ENCODE peak calls at places on chromosomes 6 and 20, in nine cellular contexts. One of them, this sample, is unnamed.

GRCh38 chr6:170040906-170041305 is 250.0 kb downstream of the DLL1 start:
- DNase-seq in right atrium auricular region: no peak
- DNase-seq in H9: no peak
- DNase-seq in aorta: no peak
- DNase-seq in GM12892: no peak
- DNase-seq in stimulated activated CD4-positive, alpha-beta T cell treated with anti-CD3 and anti-CD28 coated beads, Interleukin-1b, Interleukin-23, amount 100 ng/mL, for 24 hours: no peak
- DNase-seq in MCF 10A: no peak
- DNase-seq in NCI-H1092 treated with DMSO at 0.1 percent for 48 hours: no peak
- DNase-seq in stimulated activated CD8-positive, alpha-beta memory T cell treated with anti-CD3 and anti-CD28 coated beads, Interleukin-15, amount 100 ng/mL, for 1 hour: no peak
- DNase-seq in this sample: no peak

GRCh38 chr6:29926795-29927427 is 15.4 kb upstream of the HLA-A start:
- DNase-seq in H9: peak; percentile 76
- DNase-seq in stimulated activated CD4-positive, alpha-beta T cell treated with anti-CD3 and anti-CD28 coated beads, Interleukin-1b, Interleukin-23, amount 100 ng/mL, for 24 hours: peak; percentile 70
- DNase-seq in stimulated activated CD8-positive, alpha-beta memory T cell treated with anti-CD3 and anti-CD28 coated beads, Interleukin-15, amount 100 ng/mL, for 1 hour: peak; percentile 70
- DNase-seq in NCI-H1092 treated with DMSO at 0.1 percent for 48 hours: no peak
- DNase-seq in GM12892: peak; percentile 77
- DNase-seq in MCF 10A: no peak
- DNase-seq in aorta: peak; percentile 89
- DNase-seq in right atrium auricular region: peak; percentile 68
- DNase-seq in this sample: peak; percentile 72

GRCh38 chr20:22449115-22449973 is 135.0 kb downstream of the FOXA2 start:
- DNase-seq in MCF 10A: no peak
- DNase-seq in aorta: no peak
- DNase-seq in NCI-H1092 treated with DMSO at 0.1 percent for 48 hours: peak; percentile 96
- DNase-seq in H9: no peak
- DNase-seq in right atrium auricular region: no peak
- DNase-seq in GM12892: no peak
- DNase-seq in stimulated activated CD8-positive, alpha-beta memory T cell treated with anti-CD3 and anti-CD28 coated beads, Interleukin-15, amount 100 ng/mL, for 1 hour: no peak
- DNase-seq in stimulated activated CD4-positive, alpha-beta T cell treated with anti-CD3 and anti-CD28 coated beads, Interleukin-1b, Interleukin-23, amount 100 ng/mL, for 24 hours: no peak
- DNase-seq in this sample: no peak

GRCh38 chr20:14553774-14554524 is 216.5 kb upstream of the FLRT3 start:
- DNase-seq in MCF 10A: no peak
- DNase-seq in GM12892: no peak
- DNase-seq in stimulated activated CD8-positive, alpha-beta memory T cell treated with anti-CD3 and anti-CD28 coated beads, Interleukin-15, amount 100 ng/mL, for 1 hour: no peak
- DNase-seq in H9: no peak
- DNase-seq in NCI-H1092 treated with DMSO at 0.1 percent for 48 hours: no peak
- DNase-seq in stimulated activated CD4-positive, alpha-beta T cell treated with anti-CD3 and anti-CD28 coated beads, Interleukin-1b, Interleukin-23, amount 100 ng/mL, for 24 hours: no peak
- DNase-seq in right atrium auricular region: no peak
- DNase-seq in aorta: no peak
- DNase-seq in this sample: no peak

GRCh38 chr6:52558266-52559000 is 18.4 kb downstream of the TRAM2 start:
- DNase-seq in stimulated activated CD4-positive, alpha-beta T cell treated with anti-CD3 and anti-CD28 coated beads, Interleukin-1b, Interleukin-23, amount 100 ng/mL, for 24 hours: no peak
- DNase-seq in aorta: no peak
- DNase-seq in GM12892: no peak
- DNase-seq in stimulated activated CD8-positive, alpha-beta memory T cell treated with anti-CD3 and anti-CD28 coated beads, Interleukin-15, amount 100 ng/mL, for 1 hour: no peak
- DNase-seq in H9: no peak
- DNase-seq in right atrium auricular region: no peak
- DNase-seq in MCF 10A: no peak
- DNase-seq in NCI-H1092 treated with DMSO at 0.1 percent for 48 hours: no peak
- DNase-seq in this sample: no peak

GRCh38 chr6:29851190-29851589 is 23.6 kb downstream of the HLA-G start:
- DNase-seq in NCI-H1092 treated with DMSO at 0.1 percent for 48 hours: no peak
- DNase-seq in GM12892: no peak
- DNase-seq in MCF 10A: no peak
- DNase-seq in stimulated activated CD4-positive, alpha-beta T cell treated with anti-CD3 and anti-CD28 coated beads, Interleukin-1b, Interleukin-23, amount 100 ng/mL, for 24 hours: no peak
- DNase-seq in aorta: no peak
- DNase-seq in right atrium auricular region: no peak
- DNase-seq in stimulated activated CD8-positive, alpha-beta memory T cell treated with anti-CD3 and anti-CD28 coated beads, Interleukin-15, amount 100 ng/mL, for 1 hour: no peak
- DNase-seq in H9: no peak
- DNase-seq in this sample: no peak

GRCh38 chr20:61926796-61927192 is 138.9 kb downstream of the TAF4 start:
- DNase-seq in right atrium auricular region: no peak
- DNase-seq in NCI-H1092 treated with DMSO at 0.1 percent for 48 hours: no peak
- DNase-seq in stimulated activated CD8-positive, alpha-beta memory T cell treated with anti-CD3 and anti-CD28 coated beads, Interleukin-15, amount 100 ng/mL, for 1 hour: no peak
- DNase-seq in GM12892: no peak
- DNase-seq in H9: no peak
- DNase-seq in stimulated activated CD4-positive, alpha-beta T cell treated with anti-CD3 and anti-CD28 coated beads, Interleukin-1b, Interleukin-23, amount 100 ng/mL, for 24 hours: no peak
- DNase-seq in aorta: no peak
- DNase-seq in MCF 10A: no peak
- DNase-seq in this sample: no peak

GRCh38 chr6:121436966-121437756 is 1.7 kb downstream of the GJA1 start:
- DNase-seq in GM12892: no peak
- DNase-seq in right atrium auricular region: no peak
- DNase-seq in stimulated activated CD8-positive, alpha-beta memory T cell treated with anti-CD3 and anti-CD28 coated beads, Interleukin-15, amount 100 ng/mL, for 1 hour: no peak
- DNase-seq in stimulated activated CD4-positive, alpha-beta T cell treated with anti-CD3 and anti-CD28 coated beads, Interleukin-1b, Interleukin-23, amount 100 ng/mL, for 24 hours: no peak
- DNase-seq in NCI-H1092 treated with DMSO at 0.1 percent for 48 hours: no peak
- DNase-seq in aorta: peak; percentile 65
- DNase-seq in MCF 10A: no peak
- DNase-seq in H9: no peak
- DNase-seq in this sample: no peak

GRCh38 chr6:46606318-46606717 is 46.3 kb downstream of the CYP39A1 start:
- DNase-seq in GM12892: no peak
- DNase-seq in aorta: no peak
- DNase-seq in H9: no peak
- DNase-seq in stimulated activated CD8-positive, alpha-beta memory T cell treated with anti-CD3 and anti-CD28 coated beads, Interleukin-15, amount 100 ng/mL, for 1 hour: no peak
- DNase-seq in NCI-H1092 treated with DMSO at 0.1 percent for 48 hours: no peak
- DNase-seq in stimulated activated CD4-positive, alpha-beta T cell treated with anti-CD3 and anti-CD28 coated beads, Interleukin-1b, Interleukin-23, amount 100 ng/mL, for 24 hours: no peak
- DNase-seq in MCF 10A: peak; percentile 1
- DNase-seq in right atrium auricular region: no peak
- DNase-seq in this sample: no peak

GRCh38 chr6:135006386-135006914 is 48.2 kb downstream of the HBS1L start:
- DNase-seq in NCI-H1092 treated with DMSO at 0.1 percent for 48 hours: no peak
- DNase-seq in stimulated activated CD4-positive, alpha-beta T cell treated with anti-CD3 and anti-CD28 coated beads, Interleukin-1b, Interleukin-23, amount 100 ng/mL, for 24 hours: no peak
- DNase-seq in H9: no peak
- DNase-seq in aorta: no peak
- DNase-seq in MCF 10A: no peak
- DNase-seq in GM12892: no peak
- DNase-seq in right atrium auricular region: no peak
- DNase-seq in stimulated activated CD8-positive, alpha-beta memory T cell treated with anti-CD3 and anti-CD28 coated beads, Interleukin-15, amount 100 ng/mL, for 1 hour: no peak
- DNase-seq in this sample: no peak

GRCh38 chr6:90217621-90218496 is 78.8 kb downstream of the BACH2 start:
- DNase-seq in NCI-H1092 treated with DMSO at 0.1 percent for 48 hours: peak; percentile 54
- DNase-seq in stimulated activated CD8-positive, alpha-beta memory T cell treated with anti-CD3 and anti-CD28 coated beads, Interleukin-15, amount 100 ng/mL, for 1 hour: no peak
- DNase-seq in H9: no peak
- DNase-seq in right atrium auricular region: peak; percentile 87
- DNase-seq in stimulated activated CD4-positive, alpha-beta T cell treated with anti-CD3 and anti-CD28 coated beads, Interleukin-1b, Interleukin-23, amount 100 ng/mL, for 24 hours: no peak
- DNase-seq in MCF 10A: peak; percentile 77
- DNase-seq in aorta: no peak
- DNase-seq in GM12892: no peak
- DNase-seq in this sample: no peak

GRCh38 chr20:775679-776135 is 7.4 kb upstream of the SLC52A3 start:
- DNase-seq in stimulated activated CD8-positive, alpha-beta memory T cell treated with anti-CD3 and anti-CD28 coated beads, Interleukin-15, amount 100 ng/mL, for 1 hour: no peak
- DNase-seq in H9: peak; percentile 90
- DNase-seq in right atrium auricular region: no peak
- DNase-seq in MCF 10A: no peak
- DNase-seq in stimulated activated CD4-positive, alpha-beta T cell treated with anti-CD3 and anti-CD28 coated beads, Interleukin-1b, Interleukin-23, amount 100 ng/mL, for 24 hours: no peak
- DNase-seq in GM12892: no peak
- DNase-seq in NCI-H1092 treated with DMSO at 0.1 percent for 48 hours: no peak
- DNase-seq in aorta: no peak
- DNase-seq in this sample: no peak

GRCh38 chr6:148455225-148455624 is 112.6 kb downstream of the SASH1 start:
- DNase-seq in stimulated activated CD4-positive, alpha-beta T cell treated with anti-CD3 and anti-CD28 coated beads, Interleukin-1b, Interleukin-23, amount 100 ng/mL, for 24 hours: no peak
- DNase-seq in right atrium auricular region: no peak
- DNase-seq in MCF 10A: peak; percentile 8
- DNase-seq in aorta: no peak
- DNase-seq in NCI-H1092 treated with DMSO at 0.1 percent for 48 hours: no peak
- DNase-seq in H9: no peak
- DNase-seq in GM12892: no peak
- DNase-seq in stimulated activated CD8-positive, alpha-beta memory T cell treated with anti-CD3 and anti-CD28 coated beads, Interleukin-15, amount 100 ng/mL, for 1 hour: no peak
- DNase-seq in this sample: no peak

GRCh38 chr20:56208121-56208520 is 40.4 kb upstream of the MC3R start:
- DNase-seq in GM12892: no peak
- DNase-seq in NCI-H1092 treated with DMSO at 0.1 percent for 48 hours: no peak
- DNase-seq in H9: no peak
- DNase-seq in MCF 10A: no peak
- DNase-seq in stimulated activated CD4-positive, alpha-beta T cell treated with anti-CD3 and anti-CD28 coated beads, Interleukin-1b, Interleukin-23, amount 100 ng/mL, for 24 hours: no peak
- DNase-seq in aorta: no peak
- DNase-seq in stimulated activated CD8-positive, alpha-beta memory T cell treated with anti-CD3 and anti-CD28 coated beads, Interleukin-15, amount 100 ng/mL, for 1 hour: no peak
- DNase-seq in right atrium auricular region: no peak
- DNase-seq in this sample: no peak

GRCh38 chr6:111061493-111061892 is 25.8 kb upstream of the SLC16A10 start:
- DNase-seq in aorta: no peak
- DNase-seq in GM12892: no peak
- DNase-seq in MCF 10A: peak; percentile 6
- DNase-seq in stimulated activated CD4-positive, alpha-beta T cell treated with anti-CD3 and anti-CD28 coated beads, Interleukin-1b, Interleukin-23, amount 100 ng/mL, for 24 hours: no peak
- DNase-seq in right atrium auricular region: no peak
- DNase-seq in H9: no peak
- DNase-seq in stimulated activated CD8-positive, alpha-beta memory T cell treated with anti-CD3 and anti-CD28 coated beads, Interleukin-15, amount 100 ng/mL, for 1 hour: no peak
- DNase-seq in NCI-H1092 treated with DMSO at 0.1 percent for 48 hours: no peak
- DNase-seq in this sample: no peak